ENCODE peak calls at places on chromosomes 12 and 14, in seven cellular contexts. U is tibial nerve, L is heart right ventricle, C is B cell, J is nephron progenitor cell, N is GM13977, A is neural crest cell. E is an unnamed sample.

GRCh38 chr12:630656-631632 is 32.3 kb downstream of the NINJ2 start:
- DNase-seq in U (no peak), L (peak; percentile 76), C (peak; percentile 56), J (no peak), N (peak; percentile 80), A (no peak), E (peak; percentile 70)

GRCh38 chr12:129064201-129064881 is 211.1 kb downstream of the GLT1D1 start:
- DNase-seq in U (no peak), L (no peak), C (no peak), J (no peak), N (no peak), A (no peak), E (no peak)

GRCh38 chr14:100219126-100219785 is 19.7 kb upstream of the YY1 start:
- DNase-seq in U (no peak), L (no peak), C (no peak), J (no peak), N (no peak), A (no peak), E (no peak)

GRCh38 chr14:30822080-30822571 is 52.2 kb upstream of the COCH start:
- DNase-seq in U (no peak), L (no peak), C (no peak), J (no peak), N (no peak), A (no peak), E (no peak)

GRCh38 chr14:75428230-75429104 is 645 bp downstream of the JDP2 start:
- DNase-seq in U (no peak), L (peak; percentile 64), C (no peak), J (peak; percentile 40), N (no peak), A (peak; percentile 7), E (no peak)

GRCh38 chr12:106227641-106228319 is 20.0 kb downstream of the CKAP4 start:
- DNase-seq in U (no peak), L (no peak), C (peak; percentile 69), J (no peak), N (no peak), A (no peak), E (no peak)

GRCh38 chr12:95998611-95999300 is 2.6 kb upstream of the HAL start:
- DNase-seq in U (peak; percentile 17), L (no peak), C (peak; percentile 60), J (peak; percentile 33), N (peak; percentile 82), A (no peak), E (no peak)

GRCh38 chr12:100141666-100141997 is 1.0 kb downstream of the BLTP3B start:
- DNase-seq in U (peak; percentile 67), L (no peak), C (no peak), J (no peak), N (no peak), A (no peak), E (no peak)

GRCh38 chr14:67371247-67372148 is 11.4 kb downstream of the EIF2S1 start:
- DNase-seq in U (no peak), L (no peak), C (no peak), J (no peak), N (no peak), A (no peak), E (no peak)

GRCh38 chr14:36818794-36819384 is 157.2 kb downstream of the PAX9 start:
- DNase-seq in U (no peak), L (no peak), C (no peak), J (no peak), N (no peak), A (no peak), E (no peak)

GRCh38 chr14:90521121-90521929 is 124.5 kb downstream of the CALM1 start:
- DNase-seq in U (no peak), L (no peak), C (peak; percentile 17), J (no peak), N (no peak), A (no peak), E (no peak)

GRCh38 chr14:51104467-51104866 is 9.6 kb upstream of the TRIM9 start:
- DNase-seq in U (no peak), L (no peak), C (no peak), J (no peak), N (no peak), A (no peak), E (no peak)

GRCh38 chr14:95597784-95598204 is 62.9 kb downstream of the GLRX5 start:
- DNase-seq in U (no peak), L (no peak), C (no peak), J (peak; percentile 74), N (no peak), A (peak; percentile 41), E (no peak)

GRCh38 chr12:67910360-67911292 is 78.6 kb upstream of the IFNG-AS1 start:
- DNase-seq in U (no peak), L (no peak), C (no peak), J (no peak), N (no peak), A (no peak), E (no peak)

GRCh38 chr14:93033983-93034670 is 81.6 kb downstream of the ITPK1 start:
- DNase-seq in U (no peak), L (no peak), C (peak; percentile 52), J (peak; percentile 39), N (peak; percentile 85), A (no peak), E (no peak)

GRCh38 chr14:70061108-70061507 is 127.6 kb downstream of the SLC8A3 start:
- DNase-seq in U (no peak), L (no peak), C (no peak), J (no peak), N (no peak), A (no peak), E (no peak)

GRCh38 chr14:95156153-95156764 is 1.1 kb downstream of the DICER1 start:
- DNase-seq in U (no peak), L (no peak), C (no peak), J (no peak), N (peak; percentile 17), A (no peak), E (no peak)

GRCh38 chr12:107126688-107127481 is 33.5 kb upstream of the CRY1 start:
- DNase-seq in U (no peak), L (no peak), C (no peak), J (no peak), N (no peak), A (no peak), E (no peak)

GRCh38 chr12:101850199-101850598 is 19.4 kb upstream of the GNPTAB start:
- DNase-seq in U (no peak), L (no peak), C (no peak), J (no peak), N (no peak), A (no peak), E (no peak)

GRCh38 chr14:104290058-104290667 is 151.8 kb downstream of the KIF26A start:
- DNase-seq in U (no peak), L (no peak), C (no peak), J (no peak), N (no peak), A (no peak), E (peak; percentile 58)

GRCh38 chr14:85187521-85187920 is 342.4 kb upstream of the FLRT2 start:
- DNase-seq in U (no peak), L (no peak), C (no peak), J (no peak), N (no peak), A (no peak), E (no peak)

GRCh38 chr12:98719515-98720504 is 74.7 kb downstream of the APAF1 start:
- DNase-seq in U (no peak), L (no peak), C (no peak), J (no peak), N (peak; percentile 17), A (no peak), E (no peak)

GRCh38 chr12:107225626-107226025 is 132.3 kb upstream of the CRY1 start:
- DNase-seq in U (no peak), L (no peak), C (no peak), J (no peak), N (no peak), A (no peak), E (no peak)

GRCh38 chr14:50839048-50839447 is 8.1 kb upstream of the NIN start:
- DNase-seq in U (no peak), L (no peak), C (no peak), J (no peak), N (no peak), A (no peak), E (no peak)

GRCh38 chr12:94779520-94779919 is 129.2 kb upstream of the TMCC3 start:
- DNase-seq in U (no peak), L (no peak), C (no peak), J (no peak), N (no peak), A (no peak), E (no peak)

GRCh38 chr12:92183575-92183974 is 37.9 kb upstream of the BTG1 start:
- DNase-seq in U (no peak), L (no peak), C (no peak), J (no peak), N (no peak), A (no peak), E (no peak)

GRCh38 chr12:110669193-110669502 is 19.8 kb downstream of the HVCN1 start:
- DNase-seq in U (no peak), L (no peak), C (peak; percentile 63), J (no peak), N (no peak), A (no peak), E (no peak)

GRCh38 chr14:70168401-70168800 is 20.4 kb downstream of the SLC8A3 start:
- DNase-seq in U (no peak), L (no peak), C (no peak), J (no peak), N (no peak), A (no peak), E (no peak)

GRCh38 chr12:17588968-17589367 is 501.0 kb downstream of the RERGL start:
- DNase-seq in U (no peak), L (no peak), C (no peak), J (peak; percentile 6), N (no peak), A (peak; percentile 22), E (no peak)
- TF ChIP-seq CTCF in U (no peak), L (no peak), C (no peak), J (peak; percentile 40), N (peak; percentile 32), A (peak; percentile 86), E (peak; percentile 62)

GRCh38 chr12:62933871-62934798 is 815 bp downstream of the PPM1H start:
- DNase-seq in U (no peak), L (peak; percentile 54), C (no peak), J (peak; percentile 20), N (peak; percentile 55), A (peak; percentile 25), E (no peak)
- TF ChIP-seq CTCF in U (no peak), L (peak; percentile 5), C (no peak), J (no peak), N (no peak), A (peak; percentile 14), E (no peak)

DNA sequence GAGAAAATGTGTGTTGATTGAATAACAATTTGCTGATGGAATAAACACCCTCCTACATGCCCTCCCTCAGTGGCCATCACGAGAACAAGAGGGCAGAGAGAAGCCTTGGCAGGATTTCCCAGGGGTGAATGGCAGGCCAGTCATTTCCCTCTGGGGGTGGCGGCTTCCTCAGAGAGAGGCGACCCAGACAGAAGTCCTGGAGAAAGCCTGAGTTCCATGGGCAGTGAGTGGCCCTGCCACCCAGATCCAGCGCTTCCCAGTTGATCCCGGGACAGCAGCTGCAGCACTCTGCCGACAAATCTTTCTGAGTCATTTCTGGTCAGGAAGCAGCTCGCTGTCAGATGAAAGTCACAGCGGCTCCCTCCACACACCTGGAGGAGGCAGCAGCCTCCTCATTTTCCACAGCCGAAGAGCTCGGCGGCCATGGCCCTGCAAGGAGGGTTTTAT is 123.0 kb downstream of the SCARB1 start:
- DNase-seq in U (no peak), L (no peak), C (no peak), J (no peak), N (peak; percentile 56), A (no peak), E (no peak)
- TF ChIP-seq CTCF in U (no peak), L (peak; percentile 15), C (no peak), J (no peak), N (peak; percentile 46), A (no peak), E (peak; percentile 53)

GRCh38 chr14:40838601-40839000 is 768.1 kb upstream of the LRFN5 start:
- DNase-seq in U (no peak), L (no peak), C (no peak), J (no peak), N (no peak), A (no peak), E (no peak)
- TF ChIP-seq CTCF in U (no peak), L (no peak), C (no peak), J (no peak), N (no peak), A (no peak), E (no peak)